ENCODE peak calls at places on chromosomes 6 and 20, in four cellular contexts. G is GM12878, B is K562, F is HepG2. O is an unnamed sample.

GRCh38 chr20:1322511-1323245 is 6.3 kb downstream of the SDCBP2 start:
- DNase-seq in B (no peak), F (no peak), G (no peak), O (no peak)

GRCh38 chr20:58886546-58886945 is 34.0 kb downstream of the GNAS start:
- DNase-seq in B (no peak), F (no peak), G (no peak), O (no peak)

GRCh38 chr6:167856999-167857660 is 30.4 kb downstream of the AFDN start:
- DNase-seq in G (peak), B (peak), F (peak), O (no peak)

GRCh38 chr6:125294925-125295324 is 6.8 kb downstream of the HDDC2 start:
- DNase-seq in F (no peak), G (no peak), B (no peak), O (no peak)

GRCh38 chr6:1604991-1605821 is 4.5 kb upstream of the FOXC1 start:
- DNase-seq in B (no peak), G (no peak), F (no peak), O (no peak)

GRCh38 chr6:115554060-115554459 is 506.6 kb downstream of the FRK start:
- DNase-seq in F (no peak), G (no peak), B (no peak), O (no peak)

GRCh38 chr6:15400572-15401004 is 154.7 kb downstream of the JARID2 start:
- DNase-seq in G (no peak), F (no peak), B (peak), O (peak)

GRCh38 chr6:75870389-75870788 is 121.3 kb downstream of the MYO6 start:
- DNase-seq in G (no peak), B (no peak), F (no peak), O (no peak)

GRCh38 chr6:83257791-83258190 is 64.6 kb downstream of the RWDD2A start:
- DNase-seq in G (no peak), F (no peak), B (no peak), O (no peak)

GRCh38 chr20:60395993-60396392 is 437.8 kb downstream of the CDH26 start:
- DNase-seq in B (no peak), G (no peak), F (no peak), O (no peak)

GRCh38 chr6:5753187-5753586 is 253.5 kb downstream of the NRN1 start:
- DNase-seq in B (no peak), F (no peak), G (no peak), O (no peak)

GRCh38 chr6:13006578-13007300 is 290.2 kb downstream of the PHACTR1 start:
- DNase-seq in B (peak), F (no peak), G (no peak), O (peak)

GRCh38 chr20:49054032-49054643 is 8.0 kb downstream of the CSE1L start:
- DNase-seq in G (peak), F (no peak), B (no peak), O (no peak)

GRCh38 chr6:73234732-73235131 is 9.4 kb upstream of the KHDC1L start:
- DNase-seq in F (no peak), G (no peak), B (no peak), O (no peak)

GRCh38 chr6:113481441-113481840 is 375.7 kb upstream of the MARCKS start:
- DNase-seq in G (no peak), B (no peak), F (no peak), O (no peak)

GRCh38 chr20:53829706-53830521 is 236.3 kb upstream of the ZNF217 start:
- DNase-seq in G (no peak), F (peak), B (no peak), O (no peak)

GRCh38 chr6:95847061-95847460 is 168.7 kb upstream of the FUT9 start:
- DNase-seq in B (no peak), G (no peak), F (no peak), O (no peak)

GRCh38 chr6:3566812-3567211 is 110.0 kb upstream of the SLC22A23 start:
- DNase-seq in G (no peak), B (no peak), F (no peak), O (no peak)

GRCh38 chr20:4260102-4260501 is 244.7 kb upstream of the RNF24 start:
- DNase-seq in F (no peak), G (no peak), B (no peak), O (no peak)

GRCh38 chr6:142732790-142733189 is 212.2 kb downstream of the HIVEP2 start:
- DNase-seq in G (no peak), F (no peak), B (no peak), O (no peak)

GRCh38 chr6:134925800-134926199 is 24.1 kb downstream of the ALDH8A1 start:
- DNase-seq in G (no peak), F (no peak), B (no peak), O (no peak)

GRCh38 chr20:5448449-5449118 is 131.8 kb upstream of the PROKR2 start:
- DNase-seq in B (peak), G (no peak), F (peak), O (peak)

GRCh38 chr6:39357998-39358686 is 35.6 kb upstream of the KCNK16 start:
- DNase-seq in F (no peak), G (no peak), B (no peak), O (no peak)

GRCh38 chr20:7710440-7710839 is 229.8 kb downstream of the HAO1 start:
- DNase-seq in F (no peak), B (no peak), G (no peak), O (no peak)
- TF ChIP-seq TARDBP in F (no peak), B (no peak), G (no peak), O (no peak)

GRCh38 chr6:36136034-36136433 is 5.7 kb downstream of the MAPK13 start:
- DNase-seq in G (no peak), F (no peak), B (no peak), O (no peak)
- TF ChIP-seq SP1 in G (no peak), F (no peak), B (no peak), O (no peak)

GRCh38 chr20:34062651-34063482 is 49.2 kb downstream of the EIF2S2 start:
- DNase-seq in G (no peak), F (no peak), B (peak), O (no peak)
- TF ChIP-seq FOXM1 in G (no peak), F (no peak), B (no peak), O (no peak)

GRCh38 chr6:89254569-89254968 is 37.4 kb upstream of the GABRR1 start:
- DNase-seq in G (no peak), F (no peak), B (no peak), O (no peak)
- TF ChIP-seq TARDBP in G (no peak), F (no peak), B (no peak), O (no peak)